ENCODE peak calls at places on chromosomes 16 and 17, in four cellular contexts. K, F, R and T are unnamed samples.
A peak's percentile ranks its signal among the peaks of the same experiment; 100 is the strongest.

GRCh38 chr16:19745286-19746018 is 27.4 kb downstream of the IQCK start:
- DNase-seq in K (no peak), F (peak; percentile 62), R (peak; percentile 39), T (no peak)

GRCh38 chr17:48624544-48625501 is 1.3 kb downstream of the HOXB9 start:
- DNase-seq in K (no peak), F (peak; percentile 44), R (peak; percentile 57), T (no peak)

GRCh38 chr17:4483012-4483840 is 15.5 kb upstream of the SPNS2 start:
- DNase-seq in K (peak; percentile 84), F (no peak), R (peak; percentile 90), T (no peak)

GRCh38 chr17:63171428-63172205 is 205.6 kb downstream of the TANC2 start:
- DNase-seq in K (no peak), F (peak; percentile 63), R (peak; percentile 26), T (no peak)

GRCh38 chr16:19746561-19746960 is 28.5 kb downstream of the IQCK start:
- DNase-seq in K (no peak), F (no peak), R (no peak), T (no peak)

GRCh38 chr17:7838291-7839075 is 4.5 kb downstream of the KDM6B start:
- DNase-seq in K (no peak), F (peak; percentile 60), R (no peak), T (peak; percentile 62)

GRCh38 chr17:30805944-30806456 is 18.5 kb downstream of the CRLF3 start:
- DNase-seq in K (no peak), F (peak; percentile 28), R (no peak), T (no peak)

GRCh38 chr16:75908301-75908700 is 182.0 kb upstream of the CPHXL start:
- DNase-seq in K (no peak), F (no peak), R (no peak), T (no peak)

GRCh38 chr16:73778872-73779271 is 517.7 kb upstream of the PSMD7 start:
- DNase-seq in K (no peak), F (no peak), R (no peak), T (no peak)

GRCh38 chr17:35046740-35047283 is 16.7 kb downstream of the RFFL start:
- DNase-seq in K (no peak), F (peak; percentile 56), R (no peak), T (no peak)

GRCh38 chr17:40447148-40447644 is 3.9 kb downstream of the IGFBP4 start:
- DNase-seq in K (no peak), F (no peak), R (no peak), T (no peak)

GRCh38 chr17:40448213-40448638 is 5.0 kb downstream of the IGFBP4 start:
- DNase-seq in K (no peak), F (peak; percentile 64), R (no peak), T (peak; percentile 73)

GRCh38 chr17:40443988-40444899 is 994 bp downstream of the IGFBP4 start:
- DNase-seq in K (no peak), F (peak; percentile 32), R (peak; percentile 9), T (peak; percentile 48)

GRCh38 chr17:40443196-40443987 is at the start of gene IGFBP4:
- DNase-seq in K (no peak), F (peak; percentile 90), R (peak; percentile 62), T (peak; percentile 75)

GRCh38 chr17:40445769-40446468 is 2.7 kb downstream of the IGFBP4 start:
- DNase-seq in K (no peak), F (peak; percentile 68), R (no peak), T (no peak)
- H3K9ac ChIP-seq in K (no peak overlapping the region), F (peak overlapping the region; percentile 99), R (peak overlapping the region; percentile 72), T (peak overlapping the region; percentile 75)

GRCh38 chr16:86045601-86045971 is 146.6 kb downstream of the IRF8 start:
- DNase-seq in K (no peak), F (no peak), R (no peak), T (no peak)
- H3K4me2 ChIP-seq in K (no peak overlapping the region), F (no peak overlapping the region), R (no peak overlapping the region), T (no peak overlapping the region)

GRCh38 chr17:45409659-45410076 is 23.0 kb downstream of the ARHGAP27 start:
- DNase-seq in K (no peak), F (no peak), R (no peak), T (peak; percentile 49)

GRCh38 chr17:45410144-45411091 is 22.3 kb downstream of the ARHGAP27 start:
- DNase-seq in K (no peak), F (no peak), R (no peak), T (peak; percentile 80)

GRCh38 chr17:45408611-45409421 is 23.9 kb downstream of the ARHGAP27 start:
- DNase-seq in K (no peak), F (no peak), R (no peak), T (no peak)

GRCh38 chr17:45413498-45413923 is 19.2 kb downstream of the ARHGAP27 start:
- DNase-seq in K (no peak), F (no peak), R (no peak), T (no peak)

DNA sequence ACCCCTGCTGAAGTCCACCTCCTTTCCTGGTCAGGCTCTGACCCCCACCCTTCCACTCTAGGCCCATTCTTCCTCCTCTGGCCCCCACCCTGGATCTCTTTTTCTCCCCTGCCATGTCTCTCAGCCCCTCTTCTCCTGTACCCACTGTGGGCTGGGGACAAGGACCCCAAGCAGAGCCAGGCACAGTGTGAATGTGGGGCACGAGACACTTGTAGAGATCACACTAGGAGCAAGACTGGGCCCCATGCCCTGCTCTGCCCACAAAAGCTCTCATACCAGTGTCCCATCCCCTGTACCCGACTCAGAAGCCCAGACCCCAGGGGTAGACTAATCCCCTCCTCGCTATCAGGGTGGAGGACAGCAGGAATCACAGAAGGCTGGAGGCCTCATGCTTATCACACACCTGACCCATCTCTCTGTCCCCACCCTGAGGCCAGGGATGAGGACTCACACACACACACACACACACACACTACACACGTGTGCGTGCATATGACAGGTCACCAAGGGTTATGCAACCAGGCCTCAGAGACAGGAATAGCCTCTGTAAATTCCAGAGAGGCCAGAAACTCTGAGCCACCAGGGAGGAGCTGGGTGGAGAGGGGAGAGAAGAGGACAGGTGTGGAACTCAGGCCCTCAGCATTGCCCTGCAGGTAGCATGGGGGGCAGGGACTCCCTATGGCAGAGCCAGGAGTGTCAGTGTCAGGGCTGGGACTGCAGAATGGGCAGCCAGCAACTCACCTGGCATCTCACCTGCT is 21.1 kb downstream of the ARHGAP27 start:
- DNase-seq in K (no peak), F (no peak), R (no peak), T (no peak)
- H3K27ac ChIP-seq in K (no peak overlapping the region), F (no peak overlapping the region), R (no peak overlapping the region), T (peak overlapping the region; percentile 96)

GRCh38 chr17:78892062-78892456 is 10.9 kb downstream of the CEP295NL start:
- DNase-seq in K (no peak), F (no peak), R (no peak), T (no peak)

GRCh38 chr17:78892936-78893379 is 10.0 kb downstream of the CEP295NL start:
- DNase-seq in K (no peak), F (no peak), R (no peak), T (no peak)

GRCh38 chr17:78893684-78894083 is 9.3 kb downstream of the CEP295NL start:
- DNase-seq in K (no peak), F (no peak), R (no peak), T (no peak)

GRCh38 chr17:78891406-78892061 is 11.5 kb downstream of the CEP295NL start:
- DNase-seq in K (no peak), F (no peak), R (no peak), T (no peak)

DNA sequence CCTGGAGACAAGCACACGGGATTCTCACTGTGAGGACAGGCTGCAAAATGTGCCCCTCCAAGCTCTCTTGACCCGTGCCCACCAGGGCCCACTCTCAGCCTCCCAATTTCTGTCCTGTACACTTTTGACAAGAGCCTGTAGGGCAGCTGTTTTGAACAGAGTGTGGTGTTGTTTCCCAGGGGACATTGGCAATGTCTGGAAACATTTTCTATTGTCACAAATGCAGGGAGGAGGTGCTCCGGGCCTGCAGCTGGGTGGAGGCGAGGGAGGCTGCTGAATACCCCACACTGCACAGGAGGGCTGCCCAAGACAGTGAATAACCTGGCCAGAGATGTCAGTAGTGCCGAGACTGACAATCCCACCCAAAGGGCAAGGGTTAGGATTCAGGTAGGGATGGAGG is 10.5 kb downstream of the CEP295NL start:
- DNase-seq in K (no peak), F (no peak), R (no peak), T (no peak)
- H3K9ac ChIP-seq in K (no peak overlapping the region), F (no peak overlapping the region), R (no peak overlapping the region), T (no peak overlapping the region)